ENCODE peak calls at places on chromosomes 16 and 17, in ten cellular contexts. X, Q, U, A, G, N, L, J, R and D are unnamed samples.

GRCh38 chr17:17206149-17206912 is at the start of gene PLD6:
- DNase-seq in G (peak), X (no peak), N (peak), U (peak), A (peak), Q (no peak), R (peak), J (peak), L (peak), D (peak)

GRCh38 chr16:75257886-75258806 is 6.7 kb upstream of the BCAR1 start:
- DNase-seq in U (no peak), R (no peak), L (no peak), J (no peak), A (no peak), N (no peak), X (no peak), Q (no peak), G (no peak), D (no peak)

GRCh38 chr16:84672276-84673202 is 24.2 kb downstream of the KLHL36 start:
- DNase-seq in L (peak), U (peak), X (peak), R (peak), J (peak), A (peak), N (peak), Q (peak), G (peak), D (peak)

GRCh38 chr16:56931253-56931768 is 631 bp upstream of the HERPUD1 start:
- DNase-seq in U (peak), G (no peak), Q (no peak), L (no peak), X (peak), N (no peak), J (no peak), R (no peak), A (no peak), D (no peak)

GRCh38 chr16:54493076-54493475 is 206.5 kb upstream of the IRX3 start:
- DNase-seq in L (no peak), A (no peak), R (no peak), G (no peak), U (no peak), J (no peak), X (no peak), N (no peak), Q (no peak), D (no peak)

GRCh38 chr17:57436565-57436964 is 180.2 kb downstream of the MSI2 start:
- DNase-seq in L (no peak), A (no peak), R (no peak), G (no peak), X (no peak), Q (no peak), J (no peak), N (no peak), U (no peak), D (no peak)

GRCh38 chr16:3625911-3626732 is 14.7 kb upstream of the SLX4 start:
- DNase-seq in Q (no peak), G (no peak), U (no peak), J (no peak), X (peak), R (no peak), N (no peak), A (no peak), L (no peak), D (no peak)

GRCh38 chr17:62720126-62720850 is 87.8 kb downstream of the MARCHF10 start:
- DNase-seq in Q (no peak), N (no peak), X (no peak), J (no peak), R (peak), G (no peak), U (no peak), L (no peak), A (no peak), D (no peak)

GRCh38 chr16:66266436-66267286 is 99.8 kb upstream of the CDH5 start:
- DNase-seq in U (peak), X (no peak), L (no peak), Q (no peak), N (peak), G (no peak), R (no peak), J (peak), A (no peak), D (peak)

GRCh38 chr17:55563363-55563762 is 52.1 kb upstream of the SMIM36 start:
- DNase-seq in A (no peak), U (no peak), L (no peak), J (no peak), N (no peak), X (no peak), R (no peak), Q (no peak), G (no peak), D (no peak)

GRCh38 chr16:4303973-4304372 is 11.9 kb upstream of the GLIS2 start:
- DNase-seq in L (no peak), A (peak), N (no peak), J (no peak), Q (no peak), G (no peak), U (no peak), X (no peak), R (no peak), D (no peak)

GRCh38 chr17:42116705-42117396 is 4.3 kb downstream of the KAT2A start:
- DNase-seq in G (peak), R (peak), L (peak), A (peak), X (peak), N (peak), J (peak), Q (peak), U (peak), D (peak)

GRCh38 chr16:15494231-15494630 is 59.8 kb downstream of the BMERB1 start:
- DNase-seq in A (no peak), Q (no peak), J (no peak), X (no peak), N (no peak), R (peak), U (no peak), L (no peak), G (no peak), D (no peak)

GRCh38 chr16:56888806-56889205 is 23.8 kb downstream of the SLC12A3 start:
- DNase-seq in L (no peak), G (no peak), R (no peak), U (peak), J (no peak), N (no peak), A (no peak), Q (no peak), X (peak), D (no peak)

GRCh38 chr17:34435182-34435928 is 72.3 kb upstream of the CCL1 start:
- DNase-seq in J (no peak), L (no peak), Q (no peak), R (no peak), G (no peak), U (no peak), X (no peak), N (no peak), A (no peak), D (no peak)

GRCh38 chr17:20267459-20267842 is 199.9 kb downstream of the LGALS9B start:
- DNase-seq in R (no peak), A (no peak), U (no peak), X (no peak), J (no peak), N (no peak), G (peak), Q (no peak), L (peak), D (no peak)

GRCh38 chr16:89410794-89411309 is 79.5 kb downstream of the ANKRD11 start:
- DNase-seq in Q (peak), N (peak), R (no peak), J (peak), U (no peak), X (no peak), A (peak), L (no peak), G (no peak), D (peak)

GRCh38 chr17:19370493-19370960 is 7.8 kb upstream of the MAPK7 start:
- DNase-seq in Q (no peak), L (no peak), U (peak), N (peak), A (no peak), X (no peak), J (peak), R (no peak), G (no peak), D (no peak)

GRCh38 chr16:8956265-8957060 is 7.2 kb downstream of the USP7 start:
- DNase-seq in J (no peak), G (no peak), Q (no peak), U (no peak), L (no peak), R (no peak), X (no peak), A (no peak), N (no peak), D (no peak)

GRCh38 chr16:74903095-74903494 is 81.8 kb downstream of the WDR59 start:
- DNase-seq in J (no peak), G (no peak), U (no peak), R (no peak), L (no peak), A (no peak), Q (no peak), N (no peak), X (no peak), D (no peak)

DNA sequence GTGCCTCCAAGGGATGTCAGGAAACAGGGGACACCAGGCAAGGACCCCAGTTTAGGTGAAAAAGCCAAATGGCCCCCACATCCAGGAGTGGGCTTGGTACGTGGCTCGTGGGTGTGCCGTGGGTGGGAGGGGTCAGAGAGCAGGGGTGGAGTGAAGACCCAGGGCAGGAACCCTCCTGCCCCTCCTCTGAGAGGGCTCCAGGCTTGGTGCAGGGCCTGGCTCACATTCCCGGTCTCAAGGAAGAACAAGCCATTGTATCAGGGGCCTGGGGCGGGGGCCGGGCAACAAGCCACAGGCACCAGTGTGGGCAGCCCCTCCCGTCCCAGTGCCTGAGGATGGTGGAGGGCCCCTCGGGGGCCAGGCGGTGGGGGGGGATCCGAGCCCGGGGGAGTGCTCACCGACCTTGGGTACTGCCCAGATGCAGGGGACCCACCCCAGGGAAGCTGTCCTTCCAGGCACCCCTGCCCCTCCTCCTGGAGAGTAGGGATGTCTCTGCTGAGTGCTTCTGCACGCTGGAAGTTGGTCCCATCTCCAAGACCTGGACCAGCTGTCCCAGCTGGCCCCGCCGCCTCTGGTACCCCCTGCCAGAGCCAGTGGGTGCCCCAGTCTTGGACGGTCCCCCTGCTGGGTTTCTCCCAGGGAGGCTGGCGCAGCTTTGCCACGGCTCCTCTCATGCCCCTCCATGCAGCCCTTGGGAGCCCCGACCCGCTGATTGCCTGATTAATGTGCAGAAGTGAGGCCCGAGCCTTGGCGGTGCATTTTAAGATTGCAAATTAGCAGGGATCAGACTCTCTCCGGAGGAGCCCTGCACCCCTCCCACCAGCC is 83.7 kb downstream of the RTN4RL1 start:
- DNase-seq in R (no peak), N (no peak), J (no peak), U (no peak), L (no peak), X (no peak), G (no peak), A (no peak), Q (no peak), D (no peak)
- H3K27ac ChIP-seq in R (no peak), N (no peak), J (no peak), U (no peak), L (no peak), X (no peak), G (no peak), A (peak), Q (no peak), D (no peak)

GRCh38 chr16:734981-735881 is 5.6 kb downstream of the CIAO3 start:
- DNase-seq in Q (no peak), R (no peak), N (no peak), A (no peak), X (no peak), L (no peak), U (no peak), G (no peak), J (no peak), D (no peak)

GRCh38 chr16:732332-732731 is 5.4 kb downstream of the HAGHL start:
- DNase-seq in R (no peak), U (no peak), G (no peak), A (no peak), J (no peak), N (no peak), X (no peak), Q (no peak), L (no peak), D (no peak)

GRCh38 chr16:734208-734980 is 6.4 kb downstream of the CIAO3 start:
- DNase-seq in J (no peak), L (no peak), N (no peak), Q (no peak), U (no peak), A (no peak), R (no peak), G (no peak), X (no peak), D (no peak)

GRCh38 chr16:732936-733335 is 6.0 kb downstream of the HAGHL start:
- DNase-seq in X (no peak), G (no peak), R (peak), N (no peak), Q (no peak), J (no peak), U (no peak), L (no peak), A (no peak), D (no peak)

DNA sequence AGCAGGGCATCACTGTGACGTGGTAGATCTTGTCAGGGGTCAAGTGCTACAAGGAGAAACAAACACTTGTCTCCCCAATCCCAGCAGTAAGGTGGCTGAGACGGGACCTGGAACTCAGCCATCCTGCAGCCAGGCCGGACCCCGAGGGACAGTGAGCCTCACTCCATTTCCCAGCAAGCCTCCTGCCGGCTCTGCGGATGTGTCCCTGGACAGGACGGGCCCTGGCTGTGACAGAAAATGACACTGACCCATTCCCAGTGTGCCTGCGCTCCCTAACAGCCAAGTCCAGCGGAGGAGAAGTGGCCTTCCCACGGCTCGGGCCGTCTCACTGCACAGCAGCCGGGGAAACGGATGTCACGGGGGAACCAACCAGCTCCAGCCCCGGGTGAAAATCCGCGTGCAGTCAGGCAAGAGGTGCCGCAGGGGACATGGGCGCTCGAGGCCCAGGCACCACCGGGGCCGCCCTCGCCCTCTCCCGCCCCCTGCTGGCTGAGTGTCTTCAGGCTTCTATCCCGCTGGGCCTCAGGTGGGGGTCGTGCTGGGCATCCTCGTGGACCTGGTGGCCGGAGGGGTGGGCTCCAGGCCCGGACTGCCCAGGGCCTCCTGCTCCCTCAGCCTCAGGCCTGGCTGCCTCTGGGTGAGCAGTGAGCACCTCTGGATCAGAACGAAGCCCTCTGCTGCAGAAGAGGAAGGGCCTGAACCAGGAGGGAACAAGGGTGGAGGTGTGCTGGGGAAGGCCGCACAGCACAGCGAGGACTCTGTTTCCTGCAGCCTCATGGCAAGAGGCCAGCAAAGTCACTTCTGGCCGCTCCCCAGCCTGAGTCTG is 6.7 kb downstream of the HAGHL start:
- DNase-seq in A (peak), J (no peak), R (peak), N (no peak), G (no peak), U (no peak), Q (no peak), L (peak), X (no peak), D (no peak)
- TF ChIP-seq CTCF in A (peak), J (no peak), R (peak), N (no peak), G (peak), U (no peak), Q (peak), L (peak), X (peak), D (no peak)

GRCh38 chr16:86562356-86562755 is 4.3 kb upstream of the FOXC2 start:
- DNase-seq in X (no peak), U (no peak), G (no peak), J (no peak), R (no peak), Q (no peak), A (no peak), N (no peak), L (no peak), D (no peak)

GRCh38 chr16:86565644-86566511 is 751 bp upstream of the FOXC2 start:
- DNase-seq in A (no peak), R (no peak), N (no peak), Q (no peak), U (no peak), J (no peak), L (no peak), G (no peak), X (no peak), D (no peak)

GRCh38 chr16:86565181-86565631 is 1.4 kb upstream of the FOXC2 start:
- DNase-seq in J (no peak), N (no peak), Q (no peak), U (no peak), L (no peak), A (no peak), R (no peak), G (no peak), X (no peak), D (no peak)

GRCh38 chr16:86566601-86566965 is at the start of gene FOXC2:
- DNase-seq in L (peak), G (no peak), A (no peak), J (peak), U (peak), R (peak), Q (peak), X (no peak), N (no peak), D (peak)

DNA sequence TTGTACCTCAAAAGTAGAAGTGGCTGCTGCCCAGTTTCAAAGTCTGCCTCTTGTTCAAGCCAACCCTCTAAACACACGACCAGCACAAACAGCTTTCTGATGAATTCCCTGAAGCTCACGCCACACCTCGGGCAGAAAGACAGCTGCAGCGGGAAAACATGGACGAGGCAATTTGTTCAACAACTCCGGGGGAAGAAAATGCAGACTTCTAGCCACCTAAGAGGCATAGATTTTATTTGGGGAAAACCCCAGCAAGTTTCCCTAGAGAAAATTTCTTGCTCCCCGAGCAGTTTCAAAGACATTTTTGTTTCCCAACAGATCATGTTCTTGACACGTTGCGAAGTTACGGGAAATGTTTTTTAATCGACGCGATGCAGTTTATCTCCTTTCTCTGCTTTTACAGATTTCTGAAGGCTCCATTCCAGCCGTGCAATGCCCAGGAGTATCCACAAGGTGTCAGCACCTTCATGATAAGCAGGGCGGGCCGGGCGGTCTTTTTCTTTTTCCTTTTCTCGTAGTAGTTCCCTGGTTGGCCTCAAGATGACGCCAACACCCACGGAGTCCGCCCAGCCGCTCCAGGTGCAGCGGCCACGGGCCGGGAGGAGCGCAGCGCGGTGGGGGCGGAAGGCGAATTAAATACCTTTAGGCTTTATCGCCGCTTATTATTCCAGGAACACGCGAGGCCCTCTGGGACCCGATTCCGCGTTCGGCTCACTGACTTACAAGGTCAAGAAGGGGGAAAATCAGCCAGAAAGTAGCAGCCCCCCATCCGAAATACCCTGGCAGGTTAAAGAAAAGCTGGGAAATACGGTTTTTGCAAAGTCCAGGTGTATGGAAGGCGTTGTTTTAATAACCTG is 2.9 kb upstream of the FOXC2 start:
- DNase-seq in U (peak), A (peak), J (peak), R (peak), G (peak), Q (peak), N (peak), L (peak), X (peak), D (peak)
- H3K27ac ChIP-seq in U (no peak), A (no peak), J (no peak), R (peak), G (no peak), Q (peak), N (no peak), L (no peak), X (no peak), D (no peak)

DNA sequence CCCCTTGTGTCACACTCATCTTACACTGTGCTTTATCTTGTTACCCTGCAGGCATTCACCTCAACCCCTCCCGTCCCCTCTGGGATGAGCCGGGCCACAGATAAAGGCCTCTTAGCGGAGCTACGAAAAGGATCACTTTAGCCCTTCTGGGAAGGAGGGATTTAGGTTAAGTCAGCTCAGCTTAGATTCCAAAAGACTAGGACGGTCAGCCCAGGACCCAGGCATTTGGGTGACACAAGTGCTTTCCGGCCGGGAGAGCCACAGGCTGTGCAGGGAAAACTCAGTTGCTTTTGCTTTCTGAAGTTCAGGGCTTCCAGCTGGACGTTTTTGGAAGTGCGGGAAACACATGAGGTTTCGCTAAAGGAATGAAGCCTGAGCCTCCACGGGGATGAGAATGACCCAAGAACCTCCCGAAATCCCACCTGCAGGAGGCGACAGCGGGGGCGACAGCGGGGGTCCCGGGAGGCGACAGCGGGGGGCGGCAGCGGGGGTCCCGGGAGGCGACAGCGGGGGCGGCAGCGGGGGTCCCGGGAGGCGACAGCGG is 11.6 kb upstream of the METRNL start:
- DNase-seq in A (peak), X (no peak), R (peak), J (peak), U (no peak), N (no peak), L (no peak), G (no peak), Q (no peak), D (no peak)
- TF ChIP-seq CTCF in A (no peak), X (no peak), R (no peak), J (no peak), U (no peak), N (no peak), L (no peak), G (no peak), Q (no peak), D (no peak)

GRCh38 chr17:81514485-81514734 is 1.8 kb upstream of the ACTG1 start:
- DNase-seq in G (no peak), J (no peak), Q (no peak), N (no peak), R (no peak), A (no peak), U (no peak), L (no peak), X (no peak), D (no peak)

GRCh38 chr17:81513669-81514484 is 1.3 kb upstream of the ACTG1 start:
- DNase-seq in Q (no peak), U (peak), A (peak), N (peak), X (peak), J (peak), R (peak), G (no peak), L (no peak), D (peak)

GRCh38 chr17:81515530-81516041 is 3.0 kb upstream of the ACTG1 start:
- DNase-seq in G (no peak), L (no peak), Q (no peak), A (peak), U (no peak), X (no peak), J (peak), N (no peak), R (no peak), D (no peak)

GRCh38 chr17:81516439-81516838 is 3.8 kb upstream of the ACTG1 start:
- DNase-seq in A (peak), J (peak), Q (no peak), L (no peak), X (no peak), U (no peak), N (no peak), G (no peak), R (no peak), D (no peak)

GRCh38 chr17:81514735-81515529 is 2.3 kb upstream of the ACTG1 start:
- DNase-seq in X (peak), J (peak), N (peak), U (peak), R (peak), A (peak), G (peak), L (peak), Q (no peak), D (peak)
- H3K27ac ChIP-seq in X (peak), J (peak), N (peak), U (peak), R (peak), A (peak), G (peak), L (peak), Q (peak), D (peak)